ENCODE peak calls at places on chromosomes 2 and 18, in eight cellular contexts. H is heart left ventricle, U is progenitor cell of endocrine pancreas, E is GM13976, M is HFFc6, Q is fibroblast of mammary gland, A is nephron progenitor cell, C is H9. J is an unnamed sample.

GRCh38 chr2:172357442-172357841 is 69.9 kb upstream of the ITGA6 start:
- DNase-seq in H (no peak), U (no peak), E (no peak), M (no peak), Q (no peak), A (no peak), C (no peak), J (no peak)

GRCh38 chr2:30612371-30612770 is 165.3 kb downstream of the LCLAT1 start:
- DNase-seq in H (no peak), U (no peak), E (no peak), M (no peak), Q (no peak), A (no peak), C (no peak), J (no peak)

GRCh38 chr2:240820607-240821428 is 799 bp upstream of the KIF1A start:
- DNase-seq in H (peak; percentile 47), U (peak; percentile 44), E (peak; percentile 32), M (no peak), Q (no peak), A (peak; percentile 43), C (peak; percentile 76), J (no peak)

GRCh38 chr2:210169871-210170441 is 1.3 kb downstream of the KANSL1L start:
- DNase-seq in H (no peak), U (no peak), E (peak; percentile 33), M (peak; percentile 67), Q (peak; percentile 89), A (no peak), C (no peak), J (peak; percentile 51)

GRCh38 chr2:9806656-9807055 is 36.6 kb upstream of the TAF1B start:
- DNase-seq in H (no peak), U (no peak), E (no peak), M (no peak), Q (no peak), A (no peak), C (no peak), J (peak; percentile 6)

GRCh38 chr18:49668583-49669290 is 106.9 kb downstream of the LIPG start:
- DNase-seq in H (peak; percentile 77), U (no peak), E (no peak), M (no peak), Q (peak; percentile 77), A (peak; percentile 18), C (no peak), J (no peak)

GRCh38 chr2:98822301-98823164 is 91.6 kb upstream of the MGAT4A start:
- DNase-seq in H (peak; percentile 87), U (peak; percentile 44), E (peak; percentile 47), M (no peak), Q (no peak), A (peak; percentile 76), C (peak; percentile 62), J (peak; percentile 65)

GRCh38 chr2:69628325-69629038 is 15.1 kb downstream of the AAK1 start:
- DNase-seq in H (no peak), U (no peak), E (no peak), M (no peak), Q (no peak), A (no peak), C (no peak), J (no peak)

GRCh38 chr2:135701442-135701841 is 40.2 kb upstream of the UBXN4 start:
- DNase-seq in H (no peak), U (no peak), E (no peak), M (peak; percentile 62), Q (peak; percentile 76), A (no peak), C (no peak), J (no peak)

GRCh38 chr18:35777042-35777441 is 195.4 kb upstream of the RMP24 start:
- DNase-seq in H (no peak), U (no peak), E (no peak), M (no peak), Q (no peak), A (no peak), C (peak; percentile 61), J (no peak)

GRCh38 chr2:129444417-129445150 is 534.9 kb upstream of the RAB6C start:
- DNase-seq in H (no peak), U (no peak), E (no peak), M (no peak), Q (no peak), A (no peak), C (no peak), J (no peak)

GRCh38 chr2:203758841-203759691 is 52.6 kb downstream of the CD28 start:
- DNase-seq in H (no peak), U (no peak), E (no peak), M (peak; percentile 77), Q (peak; percentile 88), A (no peak), C (no peak), J (no peak)
- TF ChIP-seq CTCF in H (no peak), U (no peak), E (no peak), M (no peak), Q (no peak), A (no peak), C (no peak), J (no peak)

GRCh38 chr2:179348921-179349320 is 84.3 kb upstream of the SESTD1 start:
- DNase-seq in H (no peak), U (no peak), E (no peak), M (no peak), Q (no peak), A (no peak), C (no peak), J (no peak)
- TF ChIP-seq CTCF in H (no peak), U (no peak), E (no peak), M (no peak), Q (no peak), A (no peak), C (no peak), J (no peak)

DNA sequence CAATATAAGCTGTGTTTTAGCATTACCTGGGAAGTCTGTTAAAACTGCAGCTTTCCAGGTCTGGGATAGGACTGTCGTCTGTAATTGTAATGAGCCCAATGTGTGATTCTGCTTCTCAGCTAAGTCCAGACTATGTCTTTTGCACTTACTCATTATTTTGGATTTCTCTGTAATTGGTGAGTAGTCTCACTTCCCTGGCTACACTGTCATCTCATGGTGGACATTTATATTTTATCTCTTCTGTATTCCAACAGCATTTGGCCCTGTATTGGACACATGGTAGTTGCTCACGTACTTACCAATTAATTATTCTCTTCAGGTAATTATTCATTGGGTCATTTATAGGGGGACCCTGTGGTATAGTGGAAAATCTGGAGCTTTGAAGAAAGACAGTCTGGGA is 28.0 kb downstream of the LHCGR start:
- DNase-seq in H (no peak), U (no peak), E (no peak), M (no peak), Q (no peak), A (no peak), C (no peak), J (no peak)
- TF ChIP-seq CTCF in H (no peak), U (peak; percentile 35), E (no peak), M (no peak), Q (no peak), A (no peak), C (peak; percentile 29), J (no peak)

DNA sequence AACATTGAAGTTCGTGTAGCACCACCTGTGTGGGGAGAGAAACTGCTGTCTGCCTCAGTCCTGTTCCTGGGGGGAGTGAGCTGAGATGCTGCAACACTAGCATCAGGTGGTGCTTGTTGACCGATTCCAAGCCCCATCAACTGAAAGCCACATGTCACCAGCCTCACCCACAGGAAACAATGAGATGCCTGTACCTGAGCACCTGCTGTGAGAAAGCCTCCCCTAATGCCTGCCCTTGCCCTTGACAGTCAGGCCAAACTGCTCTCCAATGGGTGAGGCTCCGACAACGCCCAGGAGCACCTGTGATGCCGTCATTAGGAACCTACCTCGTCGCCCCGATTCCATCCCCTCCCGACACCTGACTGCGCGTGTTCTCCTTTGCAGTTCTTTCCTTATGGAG is 104.6 kb downstream of the SMC6 start:
- DNase-seq in H (no peak), U (no peak), E (no peak), M (no peak), Q (no peak), A (no peak), C (no peak), J (no peak)
- TF ChIP-seq CTCF in H (no peak), U (no peak), E (no peak), M (no peak), Q (no peak), A (no peak), C (no peak), J (no peak)

DNA sequence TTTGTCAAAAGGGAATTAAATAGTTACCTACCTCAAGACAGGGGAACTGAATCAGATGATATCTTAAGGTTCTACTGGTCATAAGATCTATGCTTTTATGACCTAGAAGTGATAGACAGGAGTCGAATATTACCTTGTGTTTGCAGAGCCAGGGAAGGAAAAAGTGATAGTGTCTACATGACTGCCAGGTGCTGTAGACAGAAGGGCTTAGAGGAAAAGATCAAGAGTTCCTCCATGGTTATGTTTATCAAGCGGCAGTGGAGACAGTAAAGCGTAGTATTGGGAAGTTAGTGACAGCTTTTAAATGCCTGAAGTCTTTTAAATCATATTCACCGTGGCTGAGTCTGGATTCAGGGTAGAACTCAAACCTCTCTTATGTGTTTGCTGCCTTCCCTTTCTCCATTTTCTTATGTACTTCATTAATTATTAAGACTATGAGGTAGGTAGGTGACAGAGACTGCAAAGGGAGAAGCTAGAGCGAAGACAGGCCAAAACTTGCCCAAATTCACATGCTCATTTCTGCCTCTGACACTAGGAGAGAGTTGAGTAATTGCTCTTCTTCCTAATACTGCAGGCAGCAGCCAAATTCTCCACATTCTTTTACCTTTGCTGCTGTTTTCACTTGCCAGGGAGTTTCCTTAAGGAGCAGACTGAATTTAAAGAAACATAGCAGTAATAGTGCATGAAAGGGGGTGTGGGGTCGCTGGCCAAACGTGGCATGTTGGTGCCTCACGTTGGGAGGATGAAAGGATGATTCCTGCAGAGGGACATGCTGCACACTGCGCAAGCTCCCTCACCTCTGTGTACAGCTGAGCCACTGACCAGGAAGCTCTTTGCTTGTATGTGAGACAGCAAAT is 12.1 kb downstream of the CRIM1 start:
- DNase-seq in H (no peak), U (no peak), E (no peak), M (no peak), Q (no peak), A (no peak), C (no peak), J (no peak)
- TF ChIP-seq CTCF in H (no peak), U (no peak), E (no peak), M (no peak), Q (no peak), A (no peak), C (no peak), J (no peak)

J was measured in GM13977.